ENCODE peak calls at places on chromosomes 6 and 20, in four cellular contexts. T, U, K and S are unnamed samples.

GRCh38 chr6:1617466-1618304 is 8.0 kb downstream of the FOXC1 start:
- DNase-seq in T (no peak), U (no peak), K (no peak), S (no peak)

GRCh38 chr6:3228046-3228671 is 706 bp upstream of the TUBB2B start:
- DNase-seq in T (no peak), U (peak), K (peak), S (no peak)

GRCh38 chr20:42024653-42025052 is 406.5 kb upstream of the CHD6 start:
- DNase-seq in T (no peak), U (no peak), K (no peak), S (no peak)

GRCh38 chr6:143141442-143141841 is 80.8 kb downstream of the AIG1 start:
- DNase-seq in T (peak), U (peak), K (no peak), S (no peak)

GRCh38 chr6:26322645-26323482 is 42.1 kb upstream of the BTN3A2 start:
- DNase-seq in T (peak), U (peak), K (peak), S (peak)

GRCh38 chr20:7971536-7972285 is 31.5 kb upstream of the HAO1 start:
- DNase-seq in T (peak), U (no peak), K (no peak), S (peak)

GRCh38 chr6:87918461-87918941 is 129.1 kb upstream of the SPACA1 start:
- DNase-seq in T (no peak), U (no peak), K (no peak), S (no peak)

GRCh38 chr20:3239026-3239866 is at the start of gene SLC4A11:
- DNase-seq in T (no peak), U (peak), K (no peak), S (peak)

GRCh38 chr20:23663180-23663579 is 25.4 kb upstream of the CST3 start:
- DNase-seq in T (no peak), U (no peak), K (no peak), S (no peak)

GRCh38 chr6:111972714-111973678 is 80.9 kb upstream of the CCN6 start:
- DNase-seq in T (peak), U (peak), K (peak), S (no peak)

GRCh38 chr6:149862901-149863595 is 1.1 kb downstream of the LRP11 start:
- DNase-seq in T (no peak), U (peak), K (peak), S (peak)

GRCh38 chr6:37517411-37517812 is 17.7 kb upstream of the CCDC167 start:
- DNase-seq in T (no peak), U (no peak), K (no peak), S (peak)

GRCh38 chr6:35370799-35371493 is 28.6 kb downstream of the PPARD start:
- DNase-seq in T (no peak), U (no peak), K (no peak), S (peak)

GRCh38 chr6:149859368-149859767 is 4.8 kb downstream of the LRP11 start:
- DNase-seq in T (no peak), U (peak), K (no peak), S (no peak)

GRCh38 chr6:80197474-80197873 is 91.0 kb downstream of the BCKDHB start:
- DNase-seq in T (peak), U (no peak), K (no peak), S (peak)

GRCh38 chr6:6843777-6844176 is 255.3 kb downstream of the LY86 start:
- DNase-seq in T (no peak), U (no peak), K (no peak), S (no peak)

GRCh38 chr6:78347191-78347916 is 520.0 kb upstream of the IRAK1BP1 start:
- DNase-seq in T (no peak), U (no peak), K (no peak), S (no peak)